ENCODE peak calls at places on chromosome 17, in four cellular contexts. I is stimulated activated naive B cell treated with anti-CD40 and anti-IgM and Interleukin-4, amounts not matched to agents 10 μg/mL and 1 μg/mL and 100 μg/mL, for 72 hours; C is H54; G is kidney epithelial cell. D is an unnamed sample.

GRCh38 chr17:1379208-1379929 is 20.7 kb downstream of the YWHAE start:
- DNase-seq in I (no peak), C (no peak), G (no peak), D (no peak)

GRCh38 chr17:76063880-76064546 is 8.3 kb downstream of the SRP68 start:
- DNase-seq in I (no peak), C (no peak), G (no peak), D (no peak)

GRCh38 chr17:17205368-17206148 is 575 bp downstream of the PLD6 start:
- DNase-seq in I (peak), C (no peak), G (peak), D (no peak)

GRCh38 chr17:49959183-49959935 is 9.6 kb upstream of the DLX4 start:
- DNase-seq in I (no peak), C (peak), G (peak), D (no peak)

GRCh38 chr17:28983286-28984240 is 22.3 kb downstream of the SEZ6 start:
- DNase-seq in I (no peak), C (no peak), G (no peak), D (no peak)

GRCh38 chr17:66431080-66431795 is 128.8 kb downstream of the PRKCA start:
- DNase-seq in I (no peak), C (no peak), G (no peak), D (no peak)

GRCh38 chr17:71398706-71399620 is 721.9 kb upstream of the SOX9 start:
- DNase-seq in I (no peak), C (no peak), G (no peak), D (no peak)

GRCh38 chr17:8622191-8622590 is 8.3 kb downstream of the MYH10 start:
- DNase-seq in I (no peak), C (no peak), G (no peak), D (no peak)

GRCh38 chr17:18176152-18176551 is 7.5 kb upstream of the ALKBH5 start:
- DNase-seq in I (no peak), C (no peak), G (no peak), D (no peak)

GRCh38 chr17:77493901-77494663 is 353.3 kb downstream of the SEC14L1 start:
- DNase-seq in I (no peak), C (no peak), G (no peak), D (no peak)

GRCh38 chr17:55996826-55997225 is 156.4 kb upstream of the ANKFN1 start:
- DNase-seq in I (no peak), C (no peak), G (no peak), D (no peak)

GRCh38 chr17:6374761-6375312 is 60.1 kb downstream of the AIPL1 start:
- DNase-seq in I (peak), C (peak), G (peak), D (peak)

GRCh38 chr17:35011671-35012216 is 31.4 kb downstream of the LIG3 start:
- DNase-seq in I (no peak), C (no peak), G (no peak), D (no peak)